ENCODE peak calls at places on chromosomes 12 and 14, in seven cellular contexts. Y, L, K, H, F, A and G are unnamed samples.

GRCh38 chr12:65232490-65233077 is 45.9 kb upstream of the MSRB3 start:
- DNase-seq in K (no peak), L (peak; percentile 9), Y (no peak), H (peak; percentile 40), F (no peak), A (peak; percentile 12), G (no peak)

GRCh38 chr14:50521912-50522341 is 10.4 kb downstream of the MAP4K5 start:
- DNase-seq in Y (no peak), A (no peak), F (no peak), L (no peak), H (peak; percentile 49), K (no peak), G (no peak)

GRCh38 chr14:36660736-36661505 is 739 bp upstream of the PAX9 start:
- DNase-seq in H (no peak), L (no peak), Y (peak; percentile 45), A (no peak), K (no peak), F (no peak), G (no peak)

GRCh38 chr14:101114726-101115481 is 211.4 kb upstream of the RTL1 start:
- DNase-seq in K (no peak), F (no peak), Y (no peak), H (no peak), L (no peak), A (no peak), G (no peak)

GRCh38 chr12:26119391-26119981 is 5.4 kb downstream of the BHLHE41 start:
- DNase-seq in L (no peak), H (peak; percentile 54), K (no peak), F (no peak), Y (no peak), A (no peak), G (peak; percentile 16)

GRCh38 chr12:108609535-108610335 is 11.9 kb upstream of the TMEM119 start:
- DNase-seq in H (no peak), L (no peak), F (no peak), K (no peak), A (no peak), Y (no peak), G (no peak)

GRCh38 chr12:2640709-2641108 is 154.1 kb upstream of the FKBP4 start:
- DNase-seq in F (peak; percentile 41), Y (peak; percentile 56), H (peak; percentile 89), L (peak; percentile 96), K (no peak), A (no peak), G (peak; percentile 95)

GRCh38 chr12:117377758-117378157 is 16.3 kb upstream of the NOS1 start:
- DNase-seq in K (no peak), Y (peak; percentile 63), H (peak; percentile 13), F (no peak), L (no peak), A (no peak), G (no peak)

GRCh38 chr14:91649930-91650329 is 82.0 kb downstream of the CATSPERB start:
- DNase-seq in K (no peak), Y (no peak), H (peak; percentile 60), A (no peak), L (peak; percentile 21), F (no peak), G (no peak)

GRCh38 chr12:20368653-20369163 is 371 bp downstream of the PDE3A start:
- DNase-seq in F (no peak), A (no peak), Y (peak; percentile 57), L (peak; percentile 11), K (no peak), H (peak; percentile 5), G (peak; percentile 39)

GRCh38 chr14:34501997-34502396 is 37.5 kb downstream of the EAPP start:
- DNase-seq in Y (no peak), F (no peak), K (no peak), A (no peak), H (peak; percentile 12), L (no peak), G (no peak)

GRCh38 chr14:69288001-69288771 is 28.2 kb downstream of the GALNT16 start:
- DNase-seq in F (no peak), H (no peak), Y (no peak), A (no peak), L (no peak), K (no peak), G (peak; percentile 16)

GRCh38 chr14:32254952-32255679 is 52.0 kb upstream of the RNU6-8 start:
- DNase-seq in Y (peak; percentile 75), K (peak; percentile 50), A (peak; percentile 51), F (peak; percentile 46), H (peak; percentile 61), L (peak; percentile 68), G (peak; percentile 60)

GRCh38 chr12:41286426-41286825 is 98.3 kb downstream of the PDZRN4 start:
- DNase-seq in L (no peak), Y (no peak), H (peak; percentile 45), A (no peak), K (no peak), F (no peak), G (no peak)

GRCh38 chr12:120095356-120096135 is 21.0 kb downstream of the RAB35 start:
- DNase-seq in A (no peak), H (no peak), Y (no peak), L (no peak), K (no peak), F (no peak), G (no peak)

GRCh38 chr12:123712780-123713319 is 697 bp downstream of the ATP6V0A2 start:
- DNase-seq in H (no peak), K (no peak), F (no peak), A (no peak), L (no peak), Y (no peak), G (no peak)

GRCh38 chr12:5428332-5429221 is 3.3 kb upstream of the NTF3 start:
- DNase-seq in H (no peak), K (no peak), A (no peak), L (no peak), F (no peak), Y (peak; percentile 77), G (no peak)

GRCh38 chr14:92685784-92686355 is 62.6 kb downstream of the LGMN start:
- DNase-seq in L (no peak), A (no peak), F (no peak), Y (no peak), H (no peak), K (no peak), G (no peak)

GRCh38 chr12:15701212-15701611 is 88.0 kb downstream of the EPS8 start:
- DNase-seq in K (no peak), L (no peak), Y (no peak), A (no peak), F (no peak), H (peak; percentile 84), G (no peak)

GRCh38 chr12:56258068-56258819 is at the start of gene ANKRD52:
- DNase-seq in H (peak; percentile 43), F (peak; percentile 88), Y (peak; percentile 79), A (peak; percentile 94), L (peak; percentile 82), K (peak; percentile 77), G (peak; percentile 72)

GRCh38 chr12:78725033-78725432 is 139.5 kb upstream of the SYT1 start:
- DNase-seq in F (no peak), K (no peak), H (no peak), L (no peak), A (no peak), Y (no peak), G (no peak)

GRCh38 chr14:70780396-70781075 is 28.8 kb downstream of the MAP3K9 start:
- DNase-seq in H (no peak), Y (no peak), K (no peak), L (no peak), F (no peak), A (peak; percentile 74), G (no peak)

GRCh38 chr12:4432878-4433820 is 12.5 kb downstream of the FGF6 start:
- DNase-seq in H (no peak), L (peak; percentile 23), K (no peak), F (no peak), A (no peak), Y (peak; percentile 34), G (no peak)

GRCh38 chr14:35167496-35167895 is 45.1 kb downstream of the PRORP start:
- DNase-seq in F (no peak), A (no peak), Y (no peak), L (no peak), K (no peak), H (no peak), G (no peak)

GRCh38 chr14:97412933-97413574 is 615.9 kb downstream of the VRK1 start:
- DNase-seq in A (no peak), F (no peak), Y (no peak), H (no peak), L (no peak), K (no peak), G (no peak)

GRCh38 chr12:2052861-2053674 is at the start of gene CACNA1C:
- DNase-seq in Y (peak; percentile 79), H (no peak), L (peak; percentile 48), F (peak; percentile 43), A (peak; percentile 36), K (peak; percentile 34), G (peak; percentile 60)

GRCh38 chr12:6982532-6982931 is 11.8 kb downstream of the EMG1 start:
- DNase-seq in A (no peak), Y (no peak), L (no peak), K (no peak), F (no peak), H (no peak), G (no peak)